ENCODE peak calls at places on chromosomes 11 and 22, in nine cellular contexts. R is right cardiac atrium, N is mammary epithelial cell, K is substantia nigra, S is GM23338, H is transverse colon, L is tibial artery, U is brain microvascular endothelial cell, W is coronary artery. J is an unnamed sample.

GRCh38 chr11:15896544-15896943 is 459.8 kb downstream of the SOX6 start:
- DNase-seq in R (no peak), N (no peak), K (no peak), S (no peak), H (no peak), L (no peak), U (no peak), W (no peak), J (no peak)

GRCh38 chr11:79047980-79048379 is 392.9 kb downstream of the TENM4 start:
- DNase-seq in R (no peak), N (no peak), K (no peak), S (no peak), H (no peak), L (no peak), U (no peak), W (no peak), J (no peak)

GRCh38 chr11:83574516-83574915 is 288.3 kb upstream of the CCDC90B start:
- DNase-seq in R (no peak), N (peak; percentile 14), K (no peak), S (no peak), H (no peak), L (no peak), U (peak; percentile 6), W (no peak), J (peak; percentile 18)

GRCh38 chr22:49294656-49295464 is 532.8 kb downstream of the BRD1 start:
- DNase-seq in R (no peak), N (no peak), K (no peak), S (no peak), H (no peak), L (peak; percentile 60), U (no peak), W (peak; percentile 50), J (no peak)

GRCh38 chr11:111253131-111253530 is 7.6 kb downstream of the POU2AF2 start:
- DNase-seq in R (no peak), N (no peak), K (no peak), S (no peak), H (no peak), L (no peak), U (no peak), W (no peak), J (no peak)

GRCh38 chr11:62682518-62682917 is 3.6 kb upstream of the UBXN1 start:
- DNase-seq in R (no peak), N (no peak), K (no peak), S (no peak), H (peak; percentile 68), L (no peak), U (no peak), W (no peak), J (no peak)

GRCh38 chr11:111269146-111269868 is 23.8 kb downstream of the POU2AF2 start:
- DNase-seq in R (no peak), N (no peak), K (no peak), S (no peak), H (no peak), L (no peak), U (no peak), W (no peak), J (no peak)

GRCh38 chr11:94178331-94178730 is 49.7 kb downstream of the PANX1 start:
- DNase-seq in R (no peak), N (no peak), K (no peak), S (no peak), H (peak; percentile 51), L (no peak), U (no peak), W (no peak), J (no peak)

GRCh38 chr11:911890-912219 is 1.2 kb upstream of the CHID1 start:
- DNase-seq in R (no peak), N (no peak), K (no peak), S (no peak), H (no peak), L (no peak), U (no peak), W (no peak), J (no peak)

GRCh38 chr11:70619591-70619990 is 221.3 kb downstream of the CTTN start:
- DNase-seq in R (no peak), N (no peak), K (no peak), S (no peak), H (no peak), L (no peak), U (no peak), W (no peak), J (no peak)
- H3K27ac ChIP-seq in R (no peak overlapping the region), N (no peak overlapping the region), K (no peak overlapping the region), S (no peak overlapping the region), H (no peak overlapping the region), L (no peak overlapping the region), U (no peak overlapping the region), W (no peak overlapping the region), J (no peak overlapping the region)

DNA sequence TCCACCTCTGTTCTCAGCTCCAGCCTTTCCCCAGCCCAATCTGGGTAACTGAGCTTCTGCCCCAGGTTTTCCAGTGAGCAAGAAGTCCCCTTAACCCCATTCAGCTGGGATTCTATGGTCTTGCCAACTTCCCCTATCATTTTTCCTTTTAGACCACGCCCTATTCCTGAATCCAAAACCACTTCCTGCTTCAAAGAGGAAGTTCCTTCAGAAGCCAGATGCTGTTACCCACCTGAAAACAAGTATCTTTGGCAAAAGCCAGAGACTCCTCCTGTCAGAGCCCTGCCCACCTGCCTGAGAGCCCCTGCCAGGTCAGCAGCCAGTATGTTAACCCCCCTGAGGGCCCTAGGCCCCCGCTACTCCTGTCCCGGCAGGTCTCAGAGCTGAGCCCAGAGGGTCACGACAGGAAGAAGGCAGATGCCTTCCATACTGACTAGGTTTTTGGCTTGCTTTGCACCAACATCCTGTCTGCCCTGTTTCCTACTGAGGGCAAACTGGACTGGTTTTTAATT is 20.3 kb upstream of the MICAL2 start:
- DNase-seq in R (no peak), N (peak; percentile 90), K (no peak), S (no peak), H (no peak), L (peak; percentile 61), U (no peak), W (no peak), J (peak; percentile 72)
- H3K27ac ChIP-seq in R (peak overlapping the region; percentile 71), N (peak overlapping the region; percentile 100), K (no peak overlapping the region), S (no peak overlapping the region), H (peak overlapping the region; percentile 92), L (peak overlapping the region; percentile 91), U (peak overlapping the region; percentile 99), W (peak overlapping the region; percentile 97), J (peak overlapping the region; percentile 100)

GRCh38 chr11:114145166-114145695 is 85.7 kb downstream of the ZBTB16 start:
- DNase-seq in R (no peak), N (no peak), K (no peak), S (no peak), H (no peak), L (no peak), U (no peak), W (no peak), J (no peak)

GRCh38 chr11:114151631-114152030 is 92.1 kb downstream of the ZBTB16 start:
- DNase-seq in R (no peak), N (no peak), K (no peak), S (no peak), H (no peak), L (no peak), U (no peak), W (no peak), J (no peak)

GRCh38 chr11:114150671-114151070 is 91.2 kb downstream of the ZBTB16 start:
- DNase-seq in R (no peak), N (no peak), K (no peak), S (no peak), H (no peak), L (no peak), U (no peak), W (no peak), J (no peak)

GRCh38 chr11:114149689-114150407 is 90.3 kb downstream of the ZBTB16 start:
- DNase-seq in R (no peak), N (no peak), K (no peak), S (no peak), H (no peak), L (no peak), U (no peak), W (no peak), J (no peak)

DNA sequence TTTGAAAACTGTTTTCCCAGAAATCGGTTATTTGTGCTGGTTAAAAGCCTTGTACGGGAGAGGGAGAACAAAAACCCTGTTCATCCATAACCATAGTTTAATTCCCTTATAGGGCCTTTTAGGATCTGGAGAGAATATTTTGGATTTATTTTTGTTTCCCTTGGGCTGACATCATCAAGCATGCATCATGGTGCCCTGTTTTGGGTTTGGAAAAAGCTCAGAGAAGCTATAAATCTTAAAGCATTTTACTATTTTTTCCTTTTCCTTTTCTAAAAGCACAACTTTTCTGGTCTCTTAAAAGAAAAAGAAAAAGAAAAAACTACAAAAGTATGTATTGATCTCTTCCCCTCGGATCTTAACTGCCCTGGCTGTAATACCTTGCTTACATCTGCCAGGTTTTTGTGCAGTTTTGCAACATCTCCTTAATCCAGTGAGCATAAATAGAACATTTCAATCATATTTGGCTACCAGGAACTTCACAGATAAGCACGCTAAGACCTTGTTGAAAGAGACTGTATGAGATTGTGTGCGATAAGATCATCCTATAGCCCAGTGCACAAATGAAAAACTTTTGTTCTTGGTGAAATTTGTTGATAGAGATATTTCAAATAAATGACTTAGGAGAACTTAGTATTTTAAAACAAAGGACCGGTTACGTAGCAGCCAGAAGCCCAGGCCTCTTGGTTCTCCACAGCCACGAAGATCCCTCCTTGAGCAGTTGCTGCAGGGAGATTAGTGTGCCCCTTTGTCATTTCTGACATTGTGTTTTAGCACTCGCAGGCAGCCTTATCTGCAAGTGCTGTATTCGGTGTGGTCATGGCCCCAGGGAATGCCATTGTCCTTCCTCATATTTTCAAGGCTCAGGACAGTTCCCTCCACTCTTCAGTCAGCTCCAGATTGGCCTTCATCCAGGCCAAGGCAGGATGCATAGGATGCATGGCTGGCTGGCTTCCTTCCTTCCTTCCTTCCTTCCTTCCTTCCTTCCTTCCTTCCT is 88.2 kb downstream of the ZBTB16 start:
- DNase-seq in R (no peak), N (no peak), K (no peak), S (no peak), H (no peak), L (no peak), U (no peak), W (no peak), J (no peak)
- H3K27ac ChIP-seq in R (peak overlapping the region; percentile 5), N (no peak overlapping the region), K (peak overlapping the region; percentile 33), S (no peak overlapping the region), H (peak overlapping the region; percentile 76), L (peak overlapping the region; percentile 94), U (no peak overlapping the region), W (peak overlapping the region; percentile 99), J (no peak overlapping the region)

GRCh38 chr11:69915151-69915500 is 95.9 kb upstream of the FGF3 start:
- DNase-seq in R (no peak), N (peak; percentile 84), K (no peak), S (no peak), H (peak; percentile 0), L (no peak), U (peak; percentile 60), W (no peak), J (peak; percentile 34)

GRCh38 chr11:69917529-69917928 is 98.3 kb upstream of the FGF3 start:
- DNase-seq in R (no peak), N (no peak), K (no peak), S (no peak), H (no peak), L (no peak), U (no peak), W (no peak), J (no peak)

GRCh38 chr11:69916806-69917387 is 97.7 kb upstream of the FGF3 start:
- DNase-seq in R (no peak), N (no peak), K (no peak), S (no peak), H (peak; percentile 3), L (peak; percentile 27), U (no peak), W (peak; percentile 66), J (no peak)

GRCh38 chr11:69914286-69915150 is 95.3 kb upstream of the FGF3 start:
- DNase-seq in R (no peak), N (peak; percentile 85), K (no peak), S (no peak), H (peak; percentile 13), L (peak; percentile 64), U (no peak), W (peak; percentile 72), J (no peak)

GRCh38 chr11:69915501-69916250 is 96.5 kb upstream of the FGF3 start:
- DNase-seq in R (peak; percentile 95), N (peak; percentile 31), K (no peak), S (peak; percentile 93), H (peak; percentile 79), L (peak; percentile 94), U (peak; percentile 72), W (peak; percentile 90), J (no peak)
- H3K27ac ChIP-seq in R (peak overlapping the region; percentile 27), N (peak overlapping the region; percentile 75), K (no peak overlapping the region), S (no peak overlapping the region), H (peak overlapping the region; percentile 28), L (peak overlapping the region; percentile 91), U (peak overlapping the region; percentile 6), W (peak overlapping the region; percentile 91), J (peak overlapping the region; percentile 91)